ENCODE peak calls at places on chromosomes 6 and 20, in five cellular contexts. N is mesendoderm; R is adrenal gland; G is fibroblast of lung; Q is CD8-positive, alpha-beta T cell. C is an unnamed sample.

GRCh38 chr6:68052234-68052633 is 582.8 kb upstream of the ADGRB3 start:
- DNase-seq in N (no peak), R (no peak), G (no peak), Q (no peak), C (no peak)

GRCh38 chr20:38321959-38322598 is 18.1 kb downstream of the BPI start:
- DNase-seq in N (peak), R (peak), G (peak), Q (no peak), C (peak)

GRCh38 chr6:106124437-106125423 is 38.6 kb downstream of the PRDM1 start:
- DNase-seq in N (no peak), R (no peak), G (no peak), Q (no peak), C (no peak)

GRCh38 chr20:38840053-38840893 is 34.8 kb downstream of the PPP1R16B start:
- DNase-seq in N (no peak), R (no peak), G (no peak), Q (peak), C (peak)

GRCh38 chr20:8376940-8377339 is 244.9 kb downstream of the PLCB1 start:
- DNase-seq in N (peak), R (no peak), G (no peak), Q (no peak), C (no peak)

GRCh38 chr20:24949756-24950127 is 673 bp downstream of the CST7 start:
- DNase-seq in N (peak), R (no peak), G (no peak), Q (no peak), C (no peak)

GRCh38 chr6:137926985-137927384 is 59.9 kb downstream of the TNFAIP3 start:
- DNase-seq in N (no peak), R (no peak), G (no peak), Q (no peak), C (no peak)

GRCh38 chr6:146289816-146290588 is 253.6 kb upstream of the RAB32 start:
- DNase-seq in N (no peak), R (peak), G (peak), Q (no peak), C (peak)

GRCh38 chr6:75204959-75205775 is 686 bp downstream of the COL12A1 start:
- DNase-seq in N (peak), R (no peak), G (peak), Q (peak), C (peak)

GRCh38 chr6:148422085-148422484 is 79.4 kb downstream of the SASH1 start:
- DNase-seq in N (no peak), R (no peak), G (no peak), Q (no peak), C (no peak)

GRCh38 chr6:127301199-127301700 is 34.6 kb downstream of the RNF146 start:
- DNase-seq in N (no peak), R (no peak), G (peak), Q (no peak), C (no peak)

GRCh38 chr6:148934534-148934933 is 187.7 kb downstream of the UST start:
- DNase-seq in N (no peak), R (peak), G (peak), Q (no peak), C (peak)

GRCh38 chr20:23130622-23130916 is 44.4 kb upstream of the CD93 start:
- DNase-seq in N (no peak), R (no peak), G (no peak), Q (no peak), C (no peak)

GRCh38 chr6:20875369-20875963 is 341.2 kb downstream of the CDKAL1 start:
- DNase-seq in N (no peak), R (no peak), G (peak), Q (no peak), C (peak)

GRCh38 chr6:8736046-8736877 is 300.9 kb upstream of the SLC35B3 start:
- DNase-seq in N (no peak), R (no peak), G (no peak), Q (no peak), C (peak)

GRCh38 chr6:74280130-74280692 is 584.2 kb downstream of the CD109 start:
- DNase-seq in N (peak), R (no peak), G (no peak), Q (no peak), C (no peak)

GRCh38 chr6:5663739-5664138 is 343.0 kb downstream of the NRN1 start:
- DNase-seq in N (no peak), R (no peak), G (no peak), Q (no peak), C (no peak)

GRCh38 chr6:139230421-139230840 is 61.4 kb downstream of the TXLNB start:
- DNase-seq in N (peak), R (no peak), G (peak), Q (no peak), C (no peak)

GRCh38 chr6:55706048-55706447 is 127.1 kb upstream of the HMGCLL1 start:
- DNase-seq in N (no peak), R (no peak), G (no peak), Q (no peak), C (no peak)

GRCh38 chr6:71181565-71181964 is 107.0 kb upstream of the OGFRL1 start:
- DNase-seq in N (peak), R (no peak), G (peak), Q (no peak), C (peak)

GRCh38 chr6:15176816-15177215 is 69.1 kb upstream of the JARID2 start:
- DNase-seq in N (no peak), R (no peak), G (no peak), Q (no peak), C (no peak)

GRCh38 chr6:94478178-94479140 is 1059.1 kb upstream of the EPHA7 start:
- DNase-seq in N (no peak), R (no peak), G (no peak), Q (no peak), C (no peak)

GRCh38 chr20:55424446-55424845 is 580.9 kb downstream of the CBLN4 start:
- DNase-seq in N (peak), R (no peak), G (no peak), Q (no peak), C (no peak)

GRCh38 chr20:17460119-17460518 is 71.1 kb downstream of the BFSP1 start:
- DNase-seq in N (no peak), R (no peak), G (no peak), Q (no peak), C (no peak)

GRCh38 chr20:33569290-33570094 is 79.6 kb downstream of the CBFA2T2 start:
- DNase-seq in N (peak), R (no peak), G (no peak), Q (no peak), C (no peak)

GRCh38 chr6:112249489-112249888 is 4.9 kb downstream of the LAMA4 start:
- DNase-seq in N (no peak), R (no peak), G (peak), Q (no peak), C (no peak)

GRCh38 chr6:40972190-40972589 is 66.8 kb downstream of the UNC5CL start:
- DNase-seq in N (no peak), R (no peak), G (no peak), Q (no peak), C (no peak)

GRCh38 chr6:102717737-102718427 is 1324.4 kb downstream of the GRIK2 start:
- DNase-seq in N (peak), R (no peak), G (no peak), Q (no peak), C (no peak)

GRCh38 chr6:12288844-12289654 is 1.1 kb upstream of the EDN1 start:
- DNase-seq in N (peak), R (peak), G (peak), Q (peak), C (peak)

GRCh38 chr6:107030151-107030550 is 2.2 kb downstream of the MTRES1 start:
- DNase-seq in N (no peak), R (no peak), G (no peak), Q (no peak), C (no peak)

GRCh38 chr20:36541227-36542018 is at the start of gene MYL9:
- DNase-seq in N (peak), R (peak), G (peak), Q (no peak), C (peak)

GRCh38 chr20:63115651-63116411 is 100.1 kb downstream of the YTHDF1 start:
- DNase-seq in N (no peak), R (no peak), G (no peak), Q (no peak), C (no peak)
- H3K4me3 ChIP-seq in N (no peak), R (no peak), G (no peak), Q (no peak), C (no peak)

DNA sequence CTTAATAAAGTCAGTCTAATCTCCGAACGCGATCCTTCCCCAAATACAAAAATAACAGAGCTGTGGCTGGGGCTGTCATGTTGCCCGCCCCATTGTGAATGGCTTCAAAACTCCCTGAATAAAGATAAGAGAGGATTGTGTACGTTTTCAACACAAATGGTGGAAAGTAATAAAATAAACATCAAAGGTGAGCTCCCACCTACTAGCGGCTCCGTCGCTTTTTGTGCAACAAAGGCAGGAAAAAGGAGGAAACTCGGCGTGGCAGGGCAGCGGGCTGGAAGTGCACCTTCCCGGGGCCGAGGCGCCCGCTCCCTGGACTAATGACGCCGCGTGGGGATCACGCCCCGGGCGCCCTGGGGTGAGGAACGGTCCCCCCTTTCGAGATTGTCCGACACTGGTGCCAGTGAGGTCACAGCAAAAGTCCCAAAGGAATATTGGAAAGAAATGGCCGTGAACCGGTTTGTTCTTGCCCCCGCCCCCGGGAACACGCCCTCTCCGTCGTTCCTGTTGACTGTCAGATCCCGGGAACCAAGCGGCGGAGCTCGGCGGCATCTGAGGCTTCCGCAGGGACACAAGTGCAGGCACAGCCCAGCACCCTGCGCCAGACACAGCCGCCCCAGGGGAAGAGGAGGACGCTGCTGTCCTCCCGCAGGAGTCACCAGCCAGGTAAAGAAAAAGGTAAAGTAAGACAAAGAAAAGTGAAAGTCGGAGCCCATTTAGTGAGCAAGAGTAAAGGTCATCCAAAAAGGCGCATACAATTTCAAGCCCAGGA is 1.1 kb upstream of the FOXQ1 start:
- DNase-seq in N (peak), R (no peak), G (no peak), Q (no peak), C (no peak)
- H3K4me3 ChIP-seq in N (no peak), R (no peak), G (peak), Q (no peak), C (no peak)

GRCh38 chr20:46870041-46870440 is 24.6 kb upstream of the EYA2 start:
- DNase-seq in N (no peak), R (no peak), G (no peak), Q (no peak), C (no peak)
- H3K4me3 ChIP-seq in N (no peak), R (no peak), G (no peak), Q (no peak), C (no peak)

DNA sequence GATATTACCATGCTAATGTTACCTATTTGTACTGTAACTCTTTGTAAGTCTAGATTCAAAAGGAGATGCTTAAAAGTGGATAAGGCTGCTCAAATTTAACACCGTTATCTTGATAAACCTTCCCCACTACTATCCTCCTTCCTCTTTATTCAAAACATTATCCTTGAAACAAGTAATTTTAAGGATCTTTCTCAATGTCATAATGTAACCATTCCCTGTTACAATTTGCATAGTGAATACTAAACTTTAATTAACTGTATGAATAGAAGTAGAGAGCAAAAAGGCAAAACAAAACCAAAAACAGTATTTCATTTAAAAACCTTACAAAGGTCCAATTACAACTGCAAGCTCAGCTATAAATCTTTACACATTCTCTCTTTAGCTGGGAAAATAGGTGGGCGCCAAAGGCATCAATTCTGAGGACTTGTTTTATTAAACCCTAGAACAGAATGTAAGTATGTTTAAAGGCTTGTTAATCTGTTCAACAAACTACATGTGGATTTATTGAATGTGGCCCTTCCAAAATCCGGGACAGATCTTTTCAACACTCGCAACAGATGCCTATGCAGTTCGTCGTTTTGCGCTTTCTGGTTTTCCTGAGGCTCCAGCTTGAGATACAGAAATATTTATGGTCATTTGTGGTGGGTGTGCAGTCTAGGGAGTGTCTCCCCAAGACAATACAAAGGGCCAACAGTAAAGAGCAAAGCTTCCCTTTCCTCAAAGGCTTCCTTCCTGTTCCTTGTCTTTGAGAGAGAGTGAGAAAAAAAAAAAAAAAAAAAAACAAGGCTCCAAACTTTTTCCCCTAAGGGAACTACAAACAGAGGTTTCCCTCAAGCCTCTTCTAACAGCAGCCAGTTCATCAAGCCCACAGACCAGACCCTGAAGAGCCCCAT is 15.1 kb downstream of the KIF13A start:
- DNase-seq in N (peak), R (no peak), G (no peak), Q (no peak), C (no peak)
- H3K4me3 ChIP-seq in N (no peak), R (no peak), G (no peak), Q (no peak), C (no peak)

GRCh38 chr6:54017877-54018276 is 93.4 kb upstream of the MLIP start:
- DNase-seq in N (no peak), R (no peak), G (no peak), Q (no peak), C (no peak)
- H3K4me3 ChIP-seq in N (no peak), R (no peak), G (no peak), Q (no peak), C (no peak)

GRCh38 chr6:46175446-46175845 is 4.7 kb upstream of the ENPP5 start:
- DNase-seq in N (no peak), R (no peak), G (no peak), Q (no peak), C (no peak)

GRCh38 chr6:46172176-46172575 is 1.4 kb upstream of the ENPP5 start:
- DNase-seq in N (no peak), R (no peak), G (no peak), Q (no peak), C (no peak)

GRCh38 chr6:46174904-46175303 is 4.1 kb upstream of the ENPP5 start:
- DNase-seq in N (no peak), R (no peak), G (no peak), Q (no peak), C (no peak)

GRCh38 chr6:46175976-46176375 is 5.2 kb upstream of the ENPP5 start:
- DNase-seq in N (no peak), R (no peak), G (no peak), Q (no peak), C (no peak)

DNA sequence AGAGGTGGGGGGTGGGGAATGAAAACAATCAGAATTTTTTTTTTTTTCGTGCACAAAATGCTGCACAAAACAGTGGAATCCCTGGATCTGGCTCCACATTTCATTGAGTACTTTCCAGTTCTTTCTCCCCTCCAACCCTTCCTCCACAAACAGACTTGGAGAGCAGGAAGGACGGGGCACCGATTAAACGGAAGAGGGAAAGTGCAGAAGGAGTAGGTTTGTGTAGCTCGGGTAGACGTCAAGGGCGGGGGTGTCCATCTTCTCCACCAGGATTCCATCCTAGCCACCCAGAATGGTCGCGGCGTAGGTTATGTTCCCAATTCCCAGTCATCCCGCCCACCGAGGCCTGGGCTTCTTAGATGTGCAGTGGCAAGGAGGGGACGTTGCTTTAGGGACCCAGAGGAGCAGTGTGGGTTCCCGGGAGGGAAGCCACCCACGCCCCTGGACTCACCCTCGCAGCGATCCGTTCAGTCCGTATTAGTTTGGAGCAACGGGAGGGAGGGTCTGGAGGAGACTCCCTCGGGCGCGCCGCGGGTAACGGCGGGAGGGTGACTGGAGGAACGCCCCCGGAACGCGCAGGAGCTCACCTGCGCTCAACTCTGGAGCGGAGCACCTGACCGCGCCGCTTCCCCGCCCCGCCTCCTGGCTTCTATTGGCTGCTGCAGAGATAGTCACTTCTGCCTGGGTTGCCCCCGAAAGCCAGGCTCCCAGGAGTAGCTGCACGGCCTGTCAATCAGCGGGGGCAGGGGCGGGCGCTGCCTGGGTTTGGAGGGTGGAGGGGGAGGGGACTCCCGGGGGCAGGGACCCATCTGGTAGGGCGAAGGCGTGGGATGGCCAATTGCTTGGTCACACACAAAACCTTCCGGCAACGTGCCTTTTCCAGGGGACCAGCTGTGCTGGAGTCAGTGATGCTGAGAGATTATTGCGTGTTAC is at the start of gene ENPP5:
- DNase-seq in N (peak), R (peak), G (peak), Q (peak), C (peak)
- H3K4me3 ChIP-seq in N (peak), R (peak), G (peak), Q (peak), C (peak)

DNA sequence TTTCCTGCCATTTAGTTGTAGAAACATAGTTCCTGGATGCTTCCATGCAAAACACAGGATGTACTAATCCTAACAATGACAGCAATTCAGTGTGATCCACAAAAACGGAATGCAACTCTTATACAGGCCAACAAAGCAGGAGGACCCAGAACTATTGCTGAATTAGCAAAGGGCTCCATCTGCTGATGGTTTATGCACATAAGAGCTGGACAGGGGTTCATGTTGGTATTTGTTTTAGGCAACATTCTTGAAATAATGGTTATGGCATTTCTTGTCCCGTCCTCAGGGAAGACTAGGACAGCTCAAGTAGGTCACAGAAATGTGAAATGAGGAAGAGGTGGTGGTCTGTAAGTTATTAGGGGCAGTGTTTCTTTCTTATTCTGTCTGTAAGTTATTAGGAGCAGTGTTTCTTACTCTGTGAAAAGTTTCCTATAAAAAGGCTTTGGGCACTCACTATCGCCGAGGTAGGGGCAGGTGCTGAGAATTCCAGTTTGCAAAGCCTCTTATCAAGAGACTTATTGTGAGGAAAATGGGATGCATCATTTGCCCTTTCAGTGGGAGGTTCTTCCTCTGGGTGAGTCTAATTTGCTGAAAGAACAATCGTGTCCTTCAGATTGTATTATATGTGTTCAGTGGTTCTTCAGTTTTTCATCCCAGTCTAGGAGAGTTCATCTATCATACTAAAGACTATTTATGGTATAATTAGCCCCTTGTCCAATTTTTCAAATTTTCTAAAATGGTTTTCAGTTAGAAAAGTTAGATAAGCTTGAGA is 171.1 kb downstream of the MCHR2 start:
- DNase-seq in N (peak), R (no peak), G (peak), Q (no peak), C (peak)
- H3K4me3 ChIP-seq in N (no peak), R (no peak), G (no peak), Q (no peak), C (peak)